ENCODE peak calls at places on chromosomes 13 and 19, in six cellular contexts. H, L, A, E, D and B are unnamed samples.

GRCh38 chr13:37412271-37412683 is 186.3 kb downstream of the POSTN start:
- DNase-seq in D (peak; percentile 33), L (no peak), A (no peak), E (no peak), H (no peak), B (no peak)

GRCh38 chr13:85529216-85529590 is 270.0 kb downstream of the SLITRK6 start:
- DNase-seq in E (no peak), A (no peak), L (no peak), H (no peak), D (peak; percentile 37), B (no peak)

GRCh38 chr19:15431396-15432017 is 12.7 kb upstream of the AKAP8L start:
- DNase-seq in H (peak; percentile 32), L (no peak), A (no peak), E (no peak), D (no peak), B (no peak)

GRCh38 chr13:24270639-24271131 is 38.7 kb upstream of the C1QTNF9 start:
- DNase-seq in D (peak; percentile 66), E (peak; percentile 49), L (no peak), A (peak; percentile 49), H (peak; percentile 47), B (no peak)

GRCh38 chr19:56269348-56269747 is 3.2 kb upstream of the EDDM13 start:
- DNase-seq in H (peak; percentile 9), A (no peak), L (no peak), D (no peak), E (no peak), B (no peak)

GRCh38 chr13:48624858-48625257 is 28.9 kb upstream of the CYSLTR2 start:
- DNase-seq in L (no peak), A (peak; percentile 29), E (peak; percentile 46), D (peak; percentile 50), H (no peak), B (no peak)

GRCh38 chr19:53991224-53992113 is at the start of gene CACNG6:
- DNase-seq in E (no peak), H (peak; percentile 72), D (no peak), A (no peak), L (peak; percentile 30), B (no peak)

GRCh38 chr19:6751189-6751588 is 11.7 kb downstream of the TRIP10 start:
- DNase-seq in D (no peak), A (no peak), H (no peak), L (no peak), E (no peak), B (no peak)

GRCh38 chr19:31882709-31883108 is 462.7 kb upstream of the ZNF507 start:
- DNase-seq in L (no peak), E (no peak), H (no peak), A (no peak), D (no peak), B (no peak)

GRCh38 chr13:49540552-49540951 is 44.8 kb downstream of the PHF11 start:
- DNase-seq in A (no peak), L (no peak), E (no peak), H (peak; percentile 5), D (peak; percentile 9), B (peak; percentile 32)

GRCh38 chr13:49536144-49536873 is 40.6 kb downstream of the PHF11 start:
- DNase-seq in L (no peak), A (no peak), H (no peak), D (no peak), E (no peak), B (no peak)

GRCh38 chr13:24251525-24251924 is 57.9 kb upstream of the C1QTNF9 start:
- DNase-seq in D (no peak), H (no peak), L (no peak), E (no peak), A (no peak), B (no peak)

GRCh38 chr13:67130444-67130843 is 99.7 kb downstream of the PCDH9 start:
- DNase-seq in A (no peak), H (no peak), E (no peak), L (no peak), D (no peak), B (no peak)

GRCh38 chr19:38657633-38658222 is 10.3 kb downstream of the ACTN4 start:
- DNase-seq in D (peak; percentile 56), H (peak; percentile 43), E (no peak), A (peak; percentile 76), L (no peak), B (no peak)

GRCh38 chr19:15836345-15836594 is 20.8 kb upstream of the OR10H1 start:
- DNase-seq in A (peak; percentile 2), D (peak; percentile 10), L (no peak), H (no peak), E (peak; percentile 18), B (peak; percentile 23)

DNA sequence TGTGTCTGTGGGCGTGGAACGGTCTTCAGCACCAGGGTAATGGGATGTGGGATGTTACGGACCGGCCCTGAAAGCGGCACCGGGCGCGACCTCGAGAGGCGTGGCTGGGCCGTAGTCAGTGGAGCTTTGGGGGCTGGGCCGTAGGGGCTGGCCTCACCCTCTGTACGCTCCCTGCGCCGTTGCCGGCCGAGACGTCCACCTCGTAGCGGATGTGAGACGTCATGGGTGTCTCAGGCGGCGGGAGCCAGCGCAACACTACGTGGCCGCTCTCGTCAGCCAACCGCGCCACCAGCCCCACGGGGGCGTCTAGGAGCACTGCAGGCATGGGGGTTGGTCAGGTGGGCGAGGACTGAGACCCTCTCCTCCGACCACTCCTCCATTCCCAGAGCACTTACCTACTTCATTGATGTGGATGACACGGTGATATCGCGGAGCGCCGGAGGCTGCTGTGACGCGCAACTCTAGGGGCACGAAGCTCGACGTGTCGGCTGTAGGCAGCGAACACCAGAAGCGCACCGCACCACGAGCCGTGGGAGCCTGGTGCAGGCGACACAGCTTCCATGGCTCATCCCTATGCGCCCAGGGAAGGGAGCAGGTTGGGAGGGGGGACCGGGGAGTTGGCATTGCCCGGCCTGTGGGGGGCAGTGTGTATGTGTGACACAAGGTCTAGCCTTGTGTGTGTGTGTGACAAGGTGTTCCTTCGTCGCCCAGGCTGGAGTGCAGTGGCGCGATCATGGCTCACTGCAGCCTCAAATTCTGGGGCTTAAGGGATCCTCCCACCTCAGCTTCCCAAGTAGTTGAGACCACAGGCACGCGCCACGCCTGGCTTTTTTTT is 2.4 kb downstream of the EPOR start:
- DNase-seq in D (peak; percentile 82), E (peak; percentile 16), A (peak; percentile 81), H (peak; percentile 95), L (peak; percentile 65), B (no peak)
- TF ChIP-seq CTCF in D (no peak), E (no peak), A (peak; percentile 29), H (peak; percentile 39), L (no peak), B (no peak)

GRCh38 chr19:29775575-29775900 is 36.3 kb upstream of the CCNE1 start:
- DNase-seq in L (no peak), A (no peak), E (no peak), H (peak; percentile 43), D (no peak), B (no peak)

GRCh38 chr19:29781582-29782580 is 29.9 kb upstream of the CCNE1 start:
- DNase-seq in D (no peak), H (no peak), L (no peak), E (no peak), A (no peak), B (no peak)

GRCh38 chr19:29777916-29778315 is 33.9 kb upstream of the CCNE1 start:
- DNase-seq in E (no peak), H (no peak), A (no peak), L (no peak), D (no peak), B (no peak)

GRCh38 chr19:29783627-29784190 is 28.1 kb upstream of the CCNE1 start:
- DNase-seq in A (no peak), L (no peak), E (no peak), D (no peak), H (no peak), B (no peak)

GRCh38 chr19:29779921-29780320 is 31.9 kb upstream of the CCNE1 start:
- DNase-seq in H (peak; percentile 28), D (no peak), A (no peak), E (no peak), L (no peak), B (no peak)
- TF ChIP-seq CTCF in H (peak; percentile 18), D (no peak), A (no peak), E (no peak), L (no peak), B (no peak)

GRCh38 chr19:14122924-14123323 is 5.4 kb upstream of the PRKACA start:
- DNase-seq in E (no peak), L (no peak), D (no peak), H (no peak), A (no peak), B (no peak)
- TF ChIP-seq CTCF in E (no peak), L (no peak), D (no peak), H (no peak), A (no peak), B (no peak)

GRCh38 chr19:47486900-47487299 is 2.9 kb upstream of the KPTN start:
- DNase-seq in L (no peak), E (no peak), H (no peak), D (no peak), A (no peak), B (no peak)
- TF ChIP-seq CTCF in L (no peak), E (no peak), H (no peak), D (no peak), A (no peak), B (no peak)

GRCh38 chr19:3100747-3101730 is 6.9 kb downstream of the GNA11 start:
- DNase-seq in L (no peak), A (no peak), E (no peak), H (no peak), D (no peak), B (no peak)

GRCh38 chr19:3098515-3099346 is 4.6 kb downstream of the GNA11 start:
- DNase-seq in E (no peak), D (peak; percentile 28), A (no peak), H (no peak), L (no peak), B (no peak)

GRCh38 chr19:3102239-3103140 is 8.3 kb downstream of the GNA11 start:
- DNase-seq in A (no peak), E (no peak), H (no peak), L (no peak), D (no peak), B (no peak)

GRCh38 chr19:3099347-3100145 is 5.4 kb downstream of the GNA11 start:
- DNase-seq in E (no peak), L (no peak), D (no peak), H (no peak), A (no peak), B (no peak)

DNA sequence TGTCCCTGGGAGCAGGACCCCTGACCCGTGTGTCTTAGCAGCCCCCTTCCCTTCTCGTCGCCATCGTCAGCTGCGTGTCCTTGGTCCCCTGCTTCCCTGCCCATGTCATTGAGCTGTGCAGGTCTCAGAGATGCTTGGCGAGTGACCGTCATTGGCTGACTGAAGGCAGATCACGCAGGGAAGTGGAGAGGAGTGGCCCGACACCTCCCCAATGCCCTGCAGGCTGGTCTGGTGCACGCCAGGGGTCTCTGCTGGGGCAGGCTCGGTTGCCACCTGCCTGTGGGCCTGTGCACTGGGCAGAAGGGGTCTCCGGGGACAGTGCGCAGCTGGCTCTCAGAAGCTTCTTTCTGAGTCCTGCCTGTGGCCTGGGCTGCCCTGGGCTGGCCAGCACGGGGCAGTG is 6.2 kb downstream of the GNA11 start:
- DNase-seq in A (no peak), D (no peak), L (no peak), H (no peak), E (no peak), B (no peak)
- TF ChIP-seq CTCF in A (no peak), D (no peak), L (no peak), H (no peak), E (no peak), B (no peak)